ENCODE peak calls at places on chromosome 19, in nine cellular contexts. U is neural progenitor cell, T is OCI-LY7, S is heart right ventricle, H is esophagus squamous epithelium, V is fibroblast of lung, N is lower lobe of right lung, P is upper lobe of right lung, Q is right cardiac atrium. X is an unnamed sample. For H3K4me1, the result is how much of the 10 kb centered on the place peaks cover.

GRCh38 chr19:54653181-54653809 is 9.5 kb upstream of the LILRB4 start:
- DNase-seq in N (no peak), Q (no peak), S (no peak), P (no peak), U (no peak), T (peak), H (no peak), V (peak), X (peak)

GRCh38 chr19:28700176-28700575 is 512.8 kb downstream of the UQCRFS1 start:
- DNase-seq in Q (no peak), T (no peak), P (no peak), N (no peak), U (no peak), V (no peak), S (no peak), H (no peak), X (no peak)

GRCh38 chr19:31520633-31521032 is 171.4 kb upstream of the TSHZ3 start:
- DNase-seq in U (no peak), P (no peak), T (no peak), V (no peak), H (no peak), Q (no peak), S (no peak), N (no peak), X (no peak)

GRCh38 chr19:12788682-12789097 is 2.6 kb upstream of the JUNB start:
- DNase-seq in V (peak), P (peak), U (peak), S (peak), Q (peak), H (no peak), T (no peak), N (peak), X (peak)

GRCh38 chr19:8441725-8442544 is 2.8 kb upstream of the HNRNPM start:
- DNase-seq in U (peak), P (no peak), S (no peak), N (no peak), V (no peak), T (no peak), Q (no peak), H (no peak), X (peak)

GRCh38 chr19:4547303-4548237 is 7.7 kb upstream of the LRG1 start:
- DNase-seq in H (no peak), Q (no peak), T (peak), V (peak), S (no peak), P (peak), N (peak), U (no peak), X (no peak)

GRCh38 chr19:17227798-17228367 is 1.9 kb downstream of the OCEL1 start:
- DNase-seq in U (no peak), N (no peak), H (no peak), P (no peak), S (no peak), Q (no peak), T (no peak), V (no peak), X (peak)

GRCh38 chr19:13812544-13812943 is 17.3 kb downstream of the ZSWIM4 start:
- DNase-seq in Q (no peak), T (no peak), U (no peak), N (no peak), H (no peak), S (no peak), P (no peak), V (no peak), X (peak)

GRCh38 chr19:39824143-39825092 is 9.5 kb downstream of the DYRK1B start:
- DNase-seq in S (peak), H (peak), Q (peak), P (peak), U (peak), T (peak), N (peak), V (peak), X (peak)

GRCh38 chr19:33408116-33408515 is 34.6 kb downstream of the CEBPG start:
- DNase-seq in S (no peak), P (no peak), N (no peak), H (no peak), V (no peak), T (no peak), U (no peak), Q (peak), X (peak)

GRCh38 chr19:873084-874019 is 13.9 kb downstream of the CFD start:
- DNase-seq in V (peak), U (peak), H (peak), Q (no peak), S (no peak), P (peak), N (peak), T (peak), X (no peak)

GRCh38 chr19:39692166-39692565 is 12.1 kb upstream of the LGALS14 start:
- DNase-seq in H (no peak), P (no peak), S (no peak), V (no peak), T (no peak), Q (no peak), U (no peak), N (no peak), X (no peak)

GRCh38 chr19:50486823-50487515 is 10.3 kb upstream of the GARIN5A start:
- DNase-seq in S (no peak), H (no peak), T (peak), U (peak), P (peak), N (peak), V (peak), Q (peak), X (no peak)

GRCh38 chr19:49758292-49758691 is 4.8 kb downstream of the TSKS start:
- DNase-seq in Q (no peak), P (no peak), N (no peak), H (no peak), U (no peak), V (peak), S (no peak), T (no peak), X (peak)

GRCh38 chr19:36686365-36687213 is 823 bp upstream of the ZNF567 start:
- DNase-seq in P (no peak), S (peak), N (peak), V (peak), T (no peak), U (peak), Q (no peak), H (no peak), X (peak)

GRCh38 chr19:50258918-50259372 is 55.5 kb downstream of the MYH14 start:
- DNase-seq in V (no peak), P (no peak), T (peak), Q (peak), H (no peak), U (peak), N (no peak), S (peak), X (peak)

GRCh38 chr19:16268676-16269319 is 55.8 kb upstream of the KLF2 start:
- DNase-seq in T (no peak), P (no peak), U (no peak), S (no peak), H (no peak), V (no peak), N (no peak), Q (no peak), X (no peak)

GRCh38 chr19:16371540-16371986 is 46.9 kb downstream of the KLF2 start:
- DNase-seq in U (no peak), T (peak), N (peak), Q (peak), V (no peak), P (peak), H (peak), S (peak), X (no peak)

GRCh38 chr19:7460562-7460966 is 28.3 kb downstream of the PEX11G start:
- DNase-seq in Q (no peak), P (no peak), U (no peak), N (no peak), H (no peak), S (no peak), T (no peak), V (no peak), X (peak)

GRCh38 chr19:17684256-17684655 is 3.9 kb downstream of the UNC13A start:
- DNase-seq in U (no peak), T (no peak), Q (no peak), S (no peak), N (no peak), P (no peak), V (no peak), H (no peak), X (no peak)

GRCh38 chr19:12603714-12604113 is 6.9 kb downstream of the ZNF490 start:
- DNase-seq in S (no peak), H (no peak), P (no peak), U (no peak), N (no peak), V (peak), Q (no peak), T (peak), X (no peak)

GRCh38 chr19:16180611-16181010 is 4.6 kb upstream of the FAM32A start:
- DNase-seq in U (peak), H (no peak), T (no peak), N (no peak), Q (no peak), S (no peak), V (peak), P (no peak), X (peak)

GRCh38 chr19:48890551-48890950 is 8.0 kb downstream of the TULP2 start:
- DNase-seq in U (no peak), P (no peak), T (no peak), V (no peak), S (no peak), Q (peak), N (no peak), H (no peak), X (peak)

GRCh38 chr19:4369109-4369887 is 25.9 kb downstream of the MPND start:
- DNase-seq in N (peak), S (no peak), U (peak), Q (peak), P (peak), H (no peak), T (peak), V (no peak), X (peak)

GRCh38 chr19:40091205-40092129 is 724 bp upstream of the ZNF780A start:
- DNase-seq in P (no peak), U (no peak), V (no peak), T (peak), S (no peak), Q (no peak), H (no peak), N (no peak), X (peak)

GRCh38 chr19:18496167-18496979 is 25.5 kb downstream of the ELL start:
- DNase-seq in Q (peak), N (peak), H (no peak), V (no peak), P (peak), T (no peak), S (peak), U (no peak), X (peak)

GRCh38 chr19:55432355-55432959 is 10.6 kb downstream of the SHISA7 start:
- DNase-seq in P (no peak), H (no peak), V (no peak), S (no peak), U (no peak), N (no peak), Q (no peak), T (no peak), X (peak)

GRCh38 chr19:9498183-9498902 is at the start of gene ZNF560:
- DNase-seq in H (no peak), N (no peak), Q (peak), S (no peak), T (no peak), U (no peak), P (no peak), V (peak), X (no peak)

GRCh38 chr19:13037161-13037560 is 41.9 kb downstream of the NFIX start:
- DNase-seq in U (no peak), H (no peak), V (peak), S (no peak), P (no peak), Q (peak), N (no peak), T (no peak), X (peak)

GRCh38 chr19:17706750-17707181 is 12.5 kb upstream of the MAP1S start:
- DNase-seq in P (no peak), S (no peak), Q (no peak), H (no peak), V (peak), N (no peak), U (peak), T (no peak), X (peak)

GRCh38 chr19:36577271-36577996 is 4.3 kb upstream of the ZNF529 start:
- DNase-seq in H (no peak), V (no peak), P (no peak), T (no peak), S (no peak), Q (no peak), U (no peak), N (no peak), X (no peak)

GRCh38 chr19:13830761-13831481 is 35.7 kb downstream of the ZSWIM4 start:
- DNase-seq in V (no peak), H (no peak), T (no peak), Q (peak), P (no peak), S (no peak), U (no peak), N (no peak), X (peak)

GRCh38 chr19:11092181-11092538 is 2.9 kb downstream of the LDLR start:
- DNase-seq in S (no peak), H (no peak), N (no peak), T (no peak), Q (no peak), P (no peak), V (peak), U (no peak), X (peak)
- H3K4me1 ChIP-seq in S (under half), H (half or more), N (half or more), T (under half), Q (under half), P (half or more), V (under half), U (under half), X (half or more)

GRCh38 chr19:44723299-44723951 is 24.5 kb downstream of the CEACAM16 start:
- DNase-seq in S (no peak), V (no peak), Q (no peak), T (no peak), P (no peak), U (no peak), N (no peak), H (no peak), X (no peak)

GRCh38 chr19:44725251-44725650 is 23.3 kb upstream of the BCL3 start:
- DNase-seq in T (no peak), N (no peak), H (no peak), P (peak), U (no peak), S (peak), V (no peak), Q (peak), X (peak)

GRCh38 chr19:44726465-44726864 is 22.0 kb upstream of the BCL3 start:
- DNase-seq in N (peak), S (no peak), Q (peak), V (no peak), H (no peak), P (peak), U (no peak), T (no peak), X (no peak)

GRCh38 chr19:44723952-44724319 is 24.6 kb upstream of the BCL3 start:
- DNase-seq in P (peak), V (peak), H (no peak), T (peak), U (peak), N (peak), S (peak), Q (peak), X (peak)

GRCh38 chr19:44725684-44726083 is 22.8 kb upstream of the BCL3 start:
- DNase-seq in Q (peak), T (no peak), N (no peak), U (no peak), V (no peak), P (peak), H (no peak), S (no peak), X (no peak)
- H3K4me1 ChIP-seq in Q (under half), T (half or more), N (half or more), U (under half), V (under half), P (under half), H (half or more), S (under half), X (under half)

GRCh38 chr19:41868989-41869300 is 8.1 kb upstream of the CD79A start:
- DNase-seq in N (no peak), H (no peak), P (no peak), U (no peak), Q (no peak), T (no peak), V (no peak), S (no peak), X (no peak)
- H3K4me1 ChIP-seq in N (half or more), H (half or more), P (half or more), U (under half), Q (under half), T (half or more), V (under half), S (under half), X (under half)

GRCh38 chr19:3020321-3020960 is 8.6 kb downstream of the TLE2 start:
- DNase-seq in S (no peak), N (no peak), H (no peak), V (no peak), P (no peak), U (no peak), Q (no peak), T (no peak), X (no peak)

GRCh38 chr19:3024509-3024869 is 4.6 kb downstream of the TLE2 start:
- DNase-seq in T (no peak), V (no peak), S (no peak), Q (no peak), N (no peak), U (no peak), P (no peak), H (no peak), X (peak)

GRCh38 chr19:3015126-3016057 is 13.7 kb downstream of the TLE2 start:
- DNase-seq in H (no peak), N (no peak), S (no peak), V (no peak), Q (no peak), U (no peak), P (no peak), T (no peak), X (peak)

GRCh38 chr19:3017923-3018322 is 11.2 kb downstream of the TLE2 start:
- DNase-seq in S (no peak), V (no peak), U (no peak), Q (no peak), P (no peak), N (no peak), T (no peak), H (no peak), X (no peak)

DNA sequence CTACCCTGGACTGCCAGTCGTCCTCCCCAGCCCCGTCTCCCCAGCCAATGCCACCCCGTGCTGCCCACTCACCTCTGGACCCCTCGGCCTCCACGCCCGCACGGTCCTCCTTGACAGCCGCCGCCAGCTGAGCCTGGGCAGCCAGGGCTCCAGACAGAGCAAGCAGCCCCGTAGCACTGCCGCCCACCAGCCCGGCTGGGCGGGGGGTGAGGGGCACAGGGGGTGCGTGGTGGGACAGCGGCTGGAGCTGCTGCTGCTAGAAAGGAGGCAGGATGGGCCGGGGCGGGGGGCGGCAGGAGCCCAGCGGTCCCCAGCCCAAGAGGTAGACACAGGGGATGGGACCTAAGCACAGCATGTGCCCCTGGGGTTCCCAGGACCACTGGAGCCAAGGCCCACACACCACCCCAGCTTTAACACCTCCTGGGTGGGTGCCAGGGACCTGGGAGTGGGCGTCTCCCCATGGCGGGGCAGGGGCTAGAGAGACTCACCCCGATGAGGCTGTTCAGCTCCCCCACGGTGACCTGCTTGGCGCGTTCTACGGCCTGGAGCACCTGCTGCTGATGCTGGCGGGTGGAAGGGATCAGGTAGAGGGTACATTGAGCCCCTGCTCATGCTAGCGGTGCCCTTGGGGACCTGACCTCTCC is 9.7 kb downstream of the TLE2 start:
- DNase-seq in N (no peak), S (no peak), T (no peak), V (no peak), P (no peak), H (no peak), U (no peak), Q (no peak), X (peak)
- H3K4me1 ChIP-seq in N (under half), S (under half), T (under half), V (under half), P (under half), H (under half), U (under half), Q (under half), X (under half)

DNA sequence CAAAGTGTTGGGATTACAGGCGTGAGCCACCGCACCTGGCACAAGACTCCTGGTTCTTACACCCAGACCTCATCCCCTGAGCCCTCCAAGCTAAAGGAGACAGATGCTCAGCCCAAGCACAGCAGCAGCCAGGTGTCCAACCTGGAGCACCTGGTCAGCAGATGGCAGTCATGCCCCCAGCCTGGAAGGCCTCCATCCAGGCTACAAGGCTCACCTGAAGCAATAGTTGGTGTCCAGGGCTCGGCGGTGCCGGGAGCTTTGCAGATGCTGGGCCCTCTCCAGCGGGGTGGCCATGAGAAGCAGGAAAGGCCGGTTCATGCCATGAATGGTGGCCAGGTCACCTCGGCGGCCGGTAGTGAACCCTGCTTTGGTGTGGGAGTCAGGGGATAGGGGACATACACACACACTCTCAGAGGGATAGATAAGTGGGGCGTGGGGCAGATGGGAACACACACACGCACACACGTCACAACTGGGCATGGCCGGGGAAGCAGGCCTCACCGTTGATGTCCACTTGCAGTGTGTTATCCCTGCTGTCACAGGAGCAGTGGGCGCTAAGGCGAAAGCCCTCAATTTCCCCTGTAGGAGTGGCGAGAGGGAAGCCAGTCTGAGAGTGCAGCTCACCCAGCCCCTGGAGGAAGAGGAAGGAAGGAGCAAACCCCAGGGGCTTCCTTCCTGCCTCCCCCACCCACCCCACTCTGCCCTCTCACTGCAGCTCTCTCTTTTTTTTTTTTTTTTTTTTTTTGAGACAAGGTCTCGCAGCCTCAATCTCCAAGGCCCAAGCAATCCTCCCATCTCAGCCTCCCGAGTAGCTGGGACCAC is 11.8 kb downstream of the TGFB1 start:
- DNase-seq in S (no peak), T (no peak), Q (peak), U (no peak), V (no peak), P (peak), H (no peak), N (no peak), X (no peak)
- H3K4me1 ChIP-seq in S (under half), T (under half), Q (under half), U (under half), V (under half), P (under half), H (under half), N (under half), X (under half)

GRCh38 chr19:46975918-46976782 is 43.5 kb upstream of the NPAS1 start:
- DNase-seq in H (no peak), V (peak), U (peak), P (peak), S (peak), Q (peak), T (no peak), N (peak), X (peak)
- H3K4me1 ChIP-seq in H (half or more), V (under half), U (under half), P (under half), S (half or more), Q (under half), T (under half), N (under half), X (half or more)